ENCODE peak calls at places on chromosome 14, in four cellular contexts. C is ascending aorta, M is right atrium auricular region, U is pancreas. H is an unnamed sample.

GRCh38 chr14:74572829-74573360 is 39.1 kb downstream of the LTBP2 start:
- DNase-seq in M (no peak), U (no peak), C (no peak), H (no peak)

GRCh38 chr14:65949711-65950516 is 536.3 kb upstream of the CCDC196 start:
- DNase-seq in C (no peak), U (peak), M (no peak), H (no peak)

GRCh38 chr14:61502459-61503093 is 181.2 kb downstream of the PRKCH start:
- DNase-seq in M (no peak), C (no peak), U (no peak), H (no peak)

GRCh38 chr14:81441626-81442134 is 41.6 kb upstream of the STON2 start:
- DNase-seq in U (no peak), M (no peak), C (no peak), H (no peak)

GRCh38 chr14:50139192-50139591 is 22.8 kb upstream of the VCPKMT start:
- DNase-seq in M (no peak), C (no peak), U (no peak), H (no peak)

GRCh38 chr14:74035556-74035955 is 16.4 kb downstream of the BBOF1 start:
- DNase-seq in U (no peak), C (no peak), M (no peak), H (no peak)

GRCh38 chr14:61528591-61529021 is 166.7 kb upstream of the HIF1A start:
- DNase-seq in C (no peak), M (no peak), U (no peak), H (no peak)

GRCh38 chr14:66483322-66483721 is 2.8 kb upstream of the CCDC196 start:
- DNase-seq in C (no peak), U (no peak), M (no peak), H (no peak)

GRCh38 chr14:78631551-78631950 is 461.4 kb downstream of the NRXN3 start:
- DNase-seq in U (no peak), M (no peak), C (no peak), H (no peak)

GRCh38 chr14:100994082-100994481 is 90.6 kb upstream of the RTL1 start:
- DNase-seq in M (no peak), C (no peak), U (no peak), H (no peak)

GRCh38 chr14:53516261-53516774 is 363.2 kb upstream of the DDHD1 start:
- DNase-seq in M (no peak), C (no peak), U (no peak), H (no peak)

GRCh38 chr14:56874375-56874774 is 64.1 kb upstream of the OTX2 start:
- DNase-seq in U (no peak), C (no peak), M (no peak), H (peak)

GRCh38 chr14:71196921-71197320 is 289.7 kb downstream of the PCNX1 start:
- DNase-seq in M (no peak), U (no peak), C (no peak), H (no peak)

GRCh38 chr14:39948235-39948634 is 516.0 kb upstream of the FBXO33 start:
- DNase-seq in U (no peak), C (no peak), M (no peak), H (no peak)

GRCh38 chr14:101709533-101709881 is 52.0 kb upstream of the PPP2R5C start:
- DNase-seq in C (no peak), M (no peak), U (no peak), H (no peak)

GRCh38 chr14:87643005-87643404 is 350.0 kb downstream of the GALC start:
- DNase-seq in M (peak), C (no peak), U (no peak), H (no peak)

GRCh38 chr14:80678436-80678835 is 263.1 kb downstream of the CEP128 start:
- DNase-seq in M (no peak), C (no peak), U (no peak), H (no peak)

GRCh38 chr14:67892466-67893120 is 73.0 kb downstream of the RAD51B start:
- DNase-seq in U (no peak), M (no peak), C (no peak), H (no peak)

GRCh38 chr14:79549515-79549914 is 661.8 kb downstream of the DIO2 start:
- DNase-seq in U (no peak), M (no peak), C (no peak), H (no peak)

GRCh38 chr14:49424436-49425331 is 161.5 kb downstream of the RPS29 start:
- DNase-seq in U (no peak), C (no peak), M (no peak), H (no peak)

GRCh38 chr14:102517412-102518062 is 8.0 kb upstream of the ANKRD9 start:
- DNase-seq in C (no peak), U (peak), M (no peak), H (peak)

GRCh38 chr14:45526715-45527549 is 273.9 kb upstream of the MIS18BP1 start:
- DNase-seq in C (no peak), M (no peak), U (peak), H (peak)

GRCh38 chr14:82223276-82223675 is 689.6 kb upstream of the SEL1L start:
- DNase-seq in C (no peak), U (no peak), M (no peak), H (no peak)

GRCh38 chr14:100047600-100047999 is 17.6 kb upstream of the EVL start:
- DNase-seq in C (no peak), M (no peak), U (no peak), H (no peak)

GRCh38 chr14:61472801-61473376 is 151.5 kb downstream of the PRKCH start:
- DNase-seq in U (no peak), C (no peak), M (no peak), H (no peak)

GRCh38 chr14:61326149-61326548 is 4.8 kb downstream of the PRKCH start:
- DNase-seq in M (no peak), C (no peak), U (no peak), H (no peak)

GRCh38 chr14:23090254-23090636 is 4.7 kb downstream of the ACIN1 start:
- DNase-seq in C (no peak), M (no peak), U (no peak), H (no peak)

GRCh38 chr14:23089498-23090253 is 5.3 kb downstream of the ACIN1 start:
- DNase-seq in U (no peak), C (peak), M (no peak), H (no peak)

GRCh38 chr14:23091294-23092225 is 3.4 kb downstream of the ACIN1 start:
- DNase-seq in M (no peak), U (no peak), C (no peak), H (no peak)

GRCh38 chr14:23085458-23085857 is 9.5 kb downstream of the ACIN1 start:
- DNase-seq in C (no peak), M (no peak), U (no peak), H (no peak)

DNA sequence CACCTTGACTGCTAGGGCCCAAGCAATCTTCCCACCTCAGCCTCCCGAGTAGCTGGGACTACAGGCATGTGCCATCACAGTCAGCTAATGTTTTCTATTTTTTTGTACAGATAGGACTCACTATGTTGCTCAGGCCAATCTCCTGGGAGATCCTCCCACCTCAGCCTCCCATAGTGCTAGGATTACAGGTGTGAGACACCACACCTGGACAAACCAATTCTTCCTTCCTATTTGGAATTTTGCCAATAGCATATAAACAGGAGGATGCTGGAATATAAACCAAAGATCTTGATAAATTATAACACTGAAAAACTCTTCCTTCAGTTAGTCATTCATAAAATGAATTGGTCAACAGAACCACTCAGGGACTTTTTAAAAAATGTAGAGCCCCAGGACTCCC is 8.4 kb downstream of the ACIN1 start:
- DNase-seq in U (no peak), M (no peak), C (no peak), H (no peak)
- TF ChIP-seq CTCF in U (no peak), M (no peak), C (no peak), H (no peak)

GRCh38 chr14:28678887-28679286 is 87.7 kb upstream of the FOXG1 start:
- DNase-seq in M (no peak), C (no peak), U (no peak), H (no peak)

GRCh38 chr14:28677381-28677780 is 89.2 kb upstream of the FOXG1 start:
- DNase-seq in U (no peak), C (no peak), M (no peak), H (no peak)

GRCh38 chr14:28676481-28676880 is 90.1 kb upstream of the FOXG1 start:
- DNase-seq in U (no peak), M (no peak), C (no peak), H (no peak)

GRCh38 chr14:28681681-28682080 is 84.9 kb upstream of the FOXG1 start:
- DNase-seq in M (no peak), C (no peak), U (no peak), H (no peak)
- TF ChIP-seq CTCF in M (no peak), C (no peak), U (no peak), H (no peak)

GRCh38 chr14:37565550-37565949 is 29.5 kb downstream of the FOXA1 start:
- DNase-seq in C (no peak), U (no peak), M (no peak), H (no peak)
- TF ChIP-seq CTCF in C (no peak), U (no peak), M (no peak), H (peak)

GRCh38 chr14:28755198-28755794 is 11.3 kb upstream of the FOXG1 start:
- DNase-seq in C (no peak), M (no peak), U (no peak), H (no peak)

GRCh38 chr14:28754209-28754985 is 12.2 kb upstream of the FOXG1 start:
- DNase-seq in M (no peak), U (no peak), C (no peak), H (no peak)

GRCh38 chr14:28755930-28756895 is 10.4 kb upstream of the FOXG1 start:
- DNase-seq in C (no peak), U (no peak), M (no peak), H (no peak)

GRCh38 chr14:28746247-28746646 is 20.3 kb upstream of the FOXG1 start:
- DNase-seq in C (no peak), U (no peak), M (no peak), H (no peak)

GRCh38 chr14:28751467-28752058 is 15.0 kb upstream of the FOXG1 start:
- DNase-seq in U (no peak), C (no peak), M (no peak), H (peak)
- TF ChIP-seq CTCF in U (peak), C (peak), M (no peak), H (peak)

GRCh38 chr14:97298331-97298730 is 501.1 kb downstream of the VRK1 start:
- DNase-seq in U (no peak), M (no peak), C (no peak), H (peak)
- TF ChIP-seq CTCF in U (no peak), M (no peak), C (no peak), H (peak)

GRCh38 chr14:24141030-24141880 is at the start of gene EMC9:
- DNase-seq in C (peak), U (peak), M (peak), H (peak)
- TF ChIP-seq CTCF in C (peak), U (peak), M (peak), H (peak)